ENCODE peak calls at places on chromosomes 11 and 22, in ten cellular contexts. I is stimulated activated CD8-positive, alpha-beta memory T cell treated with anti-CD3 and anti-CD28 coated beads, Interleukin-15, amount 100 ng/mL, for 48 hours; S is cerebellum; E is GM12865; G is activated naive CD4-positive, alpha-beta T cell; J is EL; P is heart right ventricle; B is KBM-7; Q is H9; C is dorsolateral prefrontal cortex. H is an unnamed sample.

GRCh38 chr22:35380013-35380412 is 883 bp upstream of the HMOX1 start:
- DNase-seq in E (no peak), Q (no peak), B (no peak), J (peak), P (no peak), S (no peak), I (no peak), C (no peak), G (no peak), H (no peak)

GRCh38 chr22:28896611-28897010 is 13.2 kb downstream of the ZNRF3 start:
- DNase-seq in P (no peak), I (no peak), G (no peak), E (no peak), Q (peak), B (peak), S (no peak), J (no peak), C (no peak), H (peak)

GRCh38 chr22:37806409-37807338 is 1.1 kb upstream of the GCAT start:
- DNase-seq in B (peak), P (no peak), G (no peak), Q (no peak), E (no peak), I (no peak), C (no peak), J (peak), S (no peak), H (peak)

GRCh38 chr11:76524461-76524860 is 79.6 kb downstream of the EMSY start:
- DNase-seq in G (no peak), S (no peak), B (no peak), I (no peak), J (peak), P (no peak), E (no peak), Q (no peak), C (no peak), H (no peak)

GRCh38 chr11:68940651-68941323 is 37.1 kb downstream of the IGHMBP2 start:
- DNase-seq in E (no peak), P (no peak), C (no peak), J (no peak), G (no peak), Q (no peak), B (no peak), S (no peak), I (no peak), H (no peak)

GRCh38 chr11:5986885-5987284 is at the start of gene OR52L1:
- DNase-seq in S (no peak), J (no peak), Q (no peak), E (no peak), B (no peak), I (no peak), C (no peak), P (no peak), G (no peak), H (no peak)

GRCh38 chr11:70490208-70490607 is 91.9 kb downstream of the CTTN start:
- DNase-seq in J (no peak), C (no peak), Q (no peak), G (no peak), S (no peak), B (no peak), P (no peak), I (peak), E (peak), H (no peak)

GRCh38 chr11:77142091-77142975 is 14.3 kb downstream of the MYO7A start:
- DNase-seq in P (peak), G (no peak), S (no peak), C (no peak), Q (no peak), E (peak), J (no peak), I (peak), B (peak), H (peak)

GRCh38 chr11:111046291-111046690 is 199.2 kb upstream of the POU2AF2 start:
- DNase-seq in G (no peak), C (no peak), I (no peak), E (no peak), B (no peak), J (no peak), Q (no peak), S (no peak), P (no peak), H (no peak)

GRCh38 chr11:125512106-125512505 is 16.0 kb upstream of the FEZ1 start:
- DNase-seq in G (no peak), P (no peak), S (no peak), E (no peak), C (no peak), B (no peak), J (no peak), Q (no peak), I (no peak), H (no peak)

GRCh38 chr11:123718075-123718868 is 23.2 kb downstream of the ZNF202 start:
- DNase-seq in I (no peak), S (no peak), G (no peak), B (no peak), Q (no peak), C (no peak), J (no peak), E (no peak), P (no peak), H (no peak)

GRCh38 chr22:19509923-19510322 is 14.3 kb downstream of the CLDN5 start:
- DNase-seq in Q (no peak), G (no peak), S (no peak), E (no peak), B (no peak), P (no peak), C (no peak), J (no peak), I (no peak), H (no peak)

GRCh38 chr11:38169286-38169685 is 1571.2 kb upstream of the RAG2 start:
- DNase-seq in S (no peak), C (no peak), B (no peak), G (no peak), J (peak), E (no peak), I (no peak), P (no peak), Q (no peak), H (no peak)

GRCh38 chr11:11279956-11280689 is 72.9 kb downstream of the CSNK2A3 start:
- DNase-seq in S (no peak), C (no peak), Q (peak), I (no peak), B (peak), J (no peak), E (peak), P (no peak), G (no peak), H (no peak)

GRCh38 chr11:113577356-113578163 is 102.4 kb upstream of the DRD2 start:
- DNase-seq in B (no peak), E (no peak), I (no peak), J (no peak), S (no peak), C (no peak), Q (peak), P (no peak), G (no peak), H (no peak)

GRCh38 chr22:27129266-27129665 is 471.9 kb downstream of the MIAT start:
- DNase-seq in I (no peak), B (no peak), C (no peak), J (peak), Q (no peak), S (no peak), E (no peak), P (no peak), G (no peak), H (no peak)

GRCh38 chr11:38315151-38315550 is 1717.1 kb upstream of the RAG2 start:
- DNase-seq in B (no peak), P (no peak), J (peak), S (no peak), Q (no peak), I (no peak), G (no peak), C (no peak), E (no peak), H (no peak)

GRCh38 chr11:123616505-123617198 is 37.8 kb downstream of the SCN3B start:
- DNase-seq in E (no peak), S (peak), I (no peak), Q (no peak), B (no peak), J (peak), G (no peak), P (peak), C (peak), H (no peak)